ENCODE peak calls at places on chromosomes 6 and 20, in six cellular contexts. K, C, D, H, E and O are unnamed samples.

GRCh38 chr6:24779416-24779815 is 4.7 kb downstream of the GMNN start:
- DNase-seq in C (no peak), D (no peak), E (peak), H (peak), K (no peak), O (no peak)

GRCh38 chr6:155510879-155511278 is 55.2 kb upstream of the NOX3 start:
- DNase-seq in K (no peak), H (no peak), C (no peak), E (no peak), D (no peak), O (no peak)

GRCh38 chr20:17619351-17620093 is 49.6 kb downstream of the DSTN start:
- DNase-seq in D (no peak), C (no peak), K (no peak), H (no peak), E (no peak), O (no peak)

GRCh38 chr20:16472045-16472872 is 101.0 kb downstream of the KIF16B start:
- DNase-seq in C (no peak), D (no peak), K (peak), E (peak), H (peak), O (no peak)

GRCh38 chr20:25540273-25540672 is 45.1 kb downstream of the NINL start:
- DNase-seq in K (peak), H (peak), D (no peak), E (peak), C (peak), O (peak)

GRCh38 chr6:117545161-117545595 is 57.1 kb downstream of the GOPC start:
- DNase-seq in H (no peak), D (no peak), C (no peak), E (no peak), K (no peak), O (no peak)

GRCh38 chr6:112017760-112018537 is 36.0 kb upstream of the CCN6 start:
- DNase-seq in C (no peak), D (no peak), E (no peak), H (no peak), K (no peak), O (no peak)

GRCh38 chr6:157548635-157549467 is 167.9 kb downstream of the ZDHHC14 start:
- DNase-seq in E (no peak), C (no peak), H (no peak), D (no peak), K (no peak), O (no peak)

GRCh38 chr20:47748851-47749250 is 36.4 kb downstream of the SULF2 start:
- DNase-seq in D (no peak), C (no peak), K (no peak), E (no peak), H (no peak), O (no peak)

GRCh38 chr6:106534564-106534982 is 94.7 kb downstream of the RTN4IP1 start:
- DNase-seq in E (no peak), C (no peak), H (no peak), D (no peak), K (no peak), O (no peak)

GRCh38 chr6:51934098-51934497 is 153.3 kb downstream of the PKHD1 start:
- DNase-seq in K (peak), E (no peak), C (no peak), H (no peak), D (no peak), O (peak)

GRCh38 chr6:136253734-136254133 is 3.6 kb upstream of the MTFR2 start:
- DNase-seq in H (no peak), E (no peak), D (no peak), C (no peak), K (no peak), O (no peak)

GRCh38 chr6:42090819-42091717 is 40.7 kb downstream of the TAF8 start:
- DNase-seq in C (no peak), E (no peak), K (no peak), D (no peak), H (no peak), O (no peak)

GRCh38 chr6:82251942-82252341 is 4.4 kb upstream of the IBTK start:
- DNase-seq in C (peak), D (no peak), K (peak), H (peak), E (peak), O (peak)

GRCh38 chr20:10111144-10111771 is 76.5 kb downstream of the ANKEF1 start:
- DNase-seq in E (peak), K (no peak), D (no peak), H (no peak), C (peak), O (no peak)

GRCh38 chr6:133170602-133171001 is 70.6 kb upstream of the EYA4 start:
- DNase-seq in C (no peak), E (no peak), H (peak), D (no peak), K (no peak), O (no peak)

GRCh38 chr6:157944983-157945931 is 36.4 kb upstream of the SYNJ2 start:
- DNase-seq in D (no peak), K (peak), E (peak), H (peak), C (no peak), O (no peak)

GRCh38 chr6:87762116-87762515 is 60.1 kb upstream of the AKIRIN2 start:
- DNase-seq in C (no peak), D (no peak), E (no peak), K (no peak), H (no peak), O (no peak)

GRCh38 chr6:121247386-121247785 is 86.9 kb downstream of the TBC1D32 start:
- DNase-seq in C (no peak), D (no peak), E (peak), K (peak), H (peak), O (no peak)

GRCh38 chr6:137740967-137741761 is 125.9 kb upstream of the TNFAIP3 start:
- DNase-seq in C (no peak), H (no peak), K (no peak), D (no peak), E (no peak), O (no peak)

GRCh38 chr20:1652960-1653359 is 4.6 kb downstream of the SIRPG start:
- DNase-seq in E (no peak), K (no peak), H (no peak), D (no peak), C (no peak), O (no peak)

GRCh38 chr6:453152-453551 is 61.6 kb downstream of the IRF4 start:
- DNase-seq in E (no peak), C (no peak), D (no peak), K (no peak), H (no peak), O (no peak)

GRCh38 chr6:9332241-9332640 is 896.9 kb upstream of the SLC35B3 start:
- DNase-seq in E (no peak), C (no peak), K (no peak), D (no peak), H (no peak), O (no peak)

GRCh38 chr6:166998256-166999144 is 697 bp upstream of the CEP43 start:
- DNase-seq in D (no peak), C (no peak), E (peak), H (peak), K (peak), O (no peak)

GRCh38 chr20:38198238-38198861 is 33.3 kb upstream of the TGM2 start:
- DNase-seq in E (no peak), D (no peak), C (no peak), K (peak), H (peak), O (no peak)

GRCh38 chr6:92586236-92586977 is 833.0 kb downstream of the EPHA7 start:
- DNase-seq in E (no peak), C (no peak), H (no peak), K (no peak), D (no peak), O (no peak)

GRCh38 chr6:89035252-89036106 is 45.1 kb upstream of the PNRC1 start:
- DNase-seq in D (no peak), E (peak), K (peak), C (no peak), H (peak), O (no peak)

GRCh38 chr6:123062645-123063044 is 66.6 kb downstream of the CLVS2 start:
- DNase-seq in H (no peak), D (no peak), C (no peak), E (no peak), K (no peak), O (no peak)

GRCh38 chr6:75211920-75212590 is 6.2 kb upstream of the COL12A1 start:
- DNase-seq in H (no peak), D (no peak), K (peak), C (no peak), E (peak), O (no peak)

GRCh38 chr20:50172347-50173013 is 18.1 kb upstream of the CEBPB start:
- DNase-seq in D (no peak), H (peak), E (peak), C (no peak), K (peak), O (no peak)

GRCh38 chr20:43243672-43244269 is 54.1 kb upstream of the PTPRT start:
- DNase-seq in H (no peak), D (no peak), E (no peak), K (no peak), C (no peak), O (no peak)

GRCh38 chr20:39778847-39779641 is 816.9 kb downstream of the DHX35 start:
- DNase-seq in H (no peak), D (no peak), K (no peak), E (no peak), C (no peak), O (no peak)

GRCh38 chr6:169950558-169950957 is 199.1 kb downstream of the ERMARD start:
- DNase-seq in D (no peak), K (no peak), C (peak), E (peak), H (no peak), O (no peak)